ENCODE peak calls at places on chromosomes 3 and 15, in four cellular contexts. W is SK-N-SH, K is HCT116, F is H1. B is an unnamed sample.

GRCh38 chr3:16456784-16457415 is 56.6 kb downstream of the RFTN1 start:
- DNase-seq in W (no peak), K (no peak), F (no peak), B (no peak)

GRCh38 chr3:53493997-53494791 is at the start of gene CACNA1D:
- DNase-seq in W (peak), K (peak), F (peak), B (peak)

GRCh38 chr3:13566462-13566748 is 17.5 kb downstream of the FBLN2 start:
- DNase-seq in W (no peak), K (no peak), F (no peak), B (no peak)

GRCh38 chr3:98021821-98022220 is 13.3 kb downstream of the GABRR3 start:
- DNase-seq in W (no peak), K (no peak), F (no peak), B (no peak)

GRCh38 chr3:152583913-152584312 is 251.0 kb upstream of the P2RY1 start:
- DNase-seq in W (no peak), K (no peak), F (no peak), B (no peak)

GRCh38 chr15:60840306-60840702 is 361.4 kb upstream of the ICE2 start:
- DNase-seq in W (no peak), K (no peak), F (no peak), B (no peak)

GRCh38 chr3:98644168-98644567 is 50.8 kb upstream of the CPOX start:
- DNase-seq in W (no peak), K (no peak), F (no peak), B (no peak)

GRCh38 chr3:43259626-43260025 is 26.7 kb upstream of the SNRK start:
- DNase-seq in W (no peak), K (no peak), F (no peak), B (no peak)

GRCh38 chr15:58387130-58387529 is 44.7 kb upstream of the LIPC start:
- DNase-seq in W (no peak), K (no peak), F (no peak), B (no peak)

GRCh38 chr3:170897978-170898377 is 10.5 kb downstream of the EIF5A2 start:
- DNase-seq in W (no peak), K (no peak), F (no peak), B (no peak)

GRCh38 chr3:108552267-108553159 is 36.7 kb downstream of the CIP2A start:
- DNase-seq in W (peak), K (peak), F (no peak), B (peak)

GRCh38 chr3:108554233-108554632 is 35.0 kb downstream of the CIP2A start:
- DNase-seq in W (no peak), K (no peak), F (no peak), B (no peak)

GRCh38 chr3:108555966-108556581 is 33.2 kb downstream of the CIP2A start:
- DNase-seq in W (no peak), K (no peak), F (no peak), B (no peak)

GRCh38 chr3:108554913-108555571 is 34.2 kb downstream of the CIP2A start:
- DNase-seq in W (no peak), K (no peak), F (no peak), B (no peak)
- TF ChIP-seq JUND in W (no peak), K (no peak), F (no peak), B (no peak)

DNA sequence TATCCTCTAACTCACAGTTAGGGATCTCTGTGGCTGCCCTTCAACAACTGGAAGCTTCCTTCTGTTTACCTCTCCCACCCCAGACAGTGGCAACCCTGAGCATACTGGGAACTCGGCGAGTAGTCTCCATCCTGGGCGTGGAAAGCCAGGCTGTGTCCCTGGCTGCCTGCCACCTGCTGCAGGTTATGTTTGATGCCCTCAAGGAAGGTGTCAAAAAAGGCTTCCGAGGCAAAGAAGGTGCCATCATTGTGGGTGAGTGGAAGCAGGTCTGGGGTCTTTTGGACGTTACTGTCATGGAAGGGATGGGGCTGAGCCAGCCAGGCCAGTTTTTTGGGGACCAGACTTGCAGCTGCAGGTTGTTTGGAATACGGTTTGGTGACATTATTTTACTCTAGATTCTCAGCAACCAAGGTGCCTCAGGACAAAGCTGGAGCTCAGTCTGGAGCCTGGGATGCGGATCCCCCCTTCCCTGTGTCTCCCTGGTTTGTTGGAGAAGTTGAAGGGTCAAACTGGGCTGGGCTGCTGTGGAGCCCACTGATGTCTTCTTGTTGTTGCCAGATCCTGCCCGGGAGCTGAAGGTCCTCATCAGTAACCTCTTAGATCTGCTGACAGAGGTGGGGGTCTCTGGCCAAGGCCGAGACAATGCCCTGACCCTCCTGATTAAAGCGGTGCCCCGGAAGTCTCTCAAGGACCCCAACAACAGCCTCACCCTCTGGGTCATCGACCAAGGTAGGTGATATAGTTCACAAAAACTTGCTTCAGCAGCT is 7.5 kb downstream of the UNC45A start:
- DNase-seq in W (no peak), K (no peak), F (no peak), B (no peak)
- TF ChIP-seq JUND in W (no peak), K (no peak), F (no peak), B (no peak)

GRCh38 chr3:20185364-20185732 is 658 bp downstream of the SGO1 start:
- DNase-seq in W (peak), K (no peak), F (no peak), B (peak)

GRCh38 chr3:20194793-20195460 is 8.9 kb upstream of the SGO1 start:
- DNase-seq in W (no peak), K (no peak), F (no peak), B (no peak)

GRCh38 chr3:20185733-20186599 is at the start of gene SGO1:
- DNase-seq in W (peak), K (peak), F (peak), B (peak)

GRCh38 chr3:20186600-20187004 is 596 bp upstream of the SGO1 start:
- DNase-seq in W (peak), K (no peak), F (no peak), B (no peak)

GRCh38 chr3:20190991-20191390 is 5.0 kb upstream of the SGO1 start:
- DNase-seq in W (no peak), K (no peak), F (no peak), B (no peak)
- TF ChIP-seq JUND in W (no peak), K (no peak), F (no peak), B (no peak)

GRCh38 chr3:9214185-9214584 is 35.3 kb downstream of the SRGAP3 start:
- DNase-seq in W (no peak), K (no peak), F (no peak), B (no peak)
- TF ChIP-seq JUND in W (no peak), K (no peak), F (no peak), B (no peak)

GRCh38 chr15:68318008-68318835 is 40.7 kb downstream of the FEM1B start:
- DNase-seq in W (no peak), K (no peak), F (no peak), B (no peak)
- TF ChIP-seq JUND in W (no peak), K (no peak), F (no peak), B (no peak)

GRCh38 chr3:132870596-132870995 is 148.4 kb upstream of the NPHP3 start:
- DNase-seq in W (no peak), K (no peak), F (no peak), B (no peak)
- TF ChIP-seq JUND in W (no peak), K (no peak), F (no peak), B (no peak)

GRCh38 chr3:55823001-55823400 is 335.9 kb upstream of the WNT5A start:
- DNase-seq in W (no peak), K (no peak), F (no peak), B (no peak)
- TF ChIP-seq JUND in W (no peak), K (no peak), F (no peak), B (no peak)

DNA sequence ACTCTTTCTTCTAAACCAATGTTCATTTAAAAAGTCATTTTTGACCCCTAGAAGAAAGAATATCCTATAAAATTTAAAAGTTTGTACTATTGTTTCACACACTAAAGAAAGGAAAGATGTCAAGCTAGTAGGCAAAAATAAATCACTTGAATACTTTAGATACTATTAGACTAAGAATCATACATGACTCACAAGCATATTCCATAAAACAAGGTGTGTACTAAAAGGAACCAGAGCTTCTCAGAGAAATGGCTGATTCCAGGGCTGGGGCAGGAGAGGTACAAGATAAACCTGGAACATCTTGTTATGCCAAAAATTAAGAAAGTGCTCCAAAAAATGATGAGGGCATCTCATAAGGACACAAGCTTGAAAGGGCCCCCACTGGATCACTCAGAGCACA is 8.7 kb downstream of the DLG1 start:
- DNase-seq in W (no peak), K (no peak), F (no peak), B (no peak)
- TF ChIP-seq JUND in W (no peak), K (no peak), F (no peak), B (no peak)

DNA sequence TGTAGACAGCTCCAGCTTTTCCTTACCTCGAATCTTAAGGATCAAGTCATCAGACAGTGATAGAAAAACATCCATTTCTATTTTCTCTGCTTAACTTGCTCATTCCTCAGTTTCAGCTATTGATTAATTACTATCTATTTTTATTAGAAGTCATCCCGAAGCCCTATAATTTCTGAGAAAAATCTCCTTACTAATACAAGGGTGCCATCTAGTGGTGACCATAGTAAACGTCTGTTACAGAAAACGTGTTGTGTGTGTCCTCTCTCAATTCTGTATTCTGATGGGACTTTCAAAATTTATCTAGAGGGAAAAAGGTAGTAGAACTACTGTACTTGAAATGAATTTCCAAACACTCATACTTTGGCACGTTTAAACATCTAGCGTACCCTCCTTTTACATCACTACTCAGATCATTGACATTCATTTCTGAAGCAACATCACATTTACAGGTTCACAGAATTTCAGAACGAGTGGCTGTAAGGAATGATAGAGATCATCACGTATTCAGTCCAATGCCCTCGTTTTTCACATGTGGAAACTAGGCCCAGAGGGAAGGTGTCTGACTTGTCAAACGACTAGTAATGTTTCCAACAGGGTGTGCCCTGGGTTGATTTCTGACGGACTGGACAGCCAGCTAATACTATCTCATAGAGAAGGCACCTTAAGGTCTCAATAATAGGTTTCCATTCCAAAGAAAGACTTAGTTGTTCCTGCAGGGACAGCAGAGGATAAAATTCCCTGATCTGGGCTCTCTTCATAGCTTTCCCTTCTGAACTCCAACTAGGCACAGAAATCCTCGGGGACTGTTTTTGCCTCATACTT is 25.6 kb downstream of the HACD2 start:
- DNase-seq in W (peak), K (peak), F (no peak), B (peak)
- TF ChIP-seq JUND in W (no peak), K (no peak), F (no peak), B (no peak)